ENCODE peak calls at places on chromosomes 13 and 19, in five cellular contexts. N, G, Q, S and I are unnamed samples.
A peak's percentile ranks its signal among the peaks of the same experiment; 100 is the strongest.

GRCh38 chr19:15449620-15450527 is at the start of gene WIZ:
- DNase-seq in S (peak; percentile 92), N (peak; percentile 90), Q (peak; percentile 63), G (peak; percentile 92), I (no peak)

GRCh38 chr19:54316746-54317107 is 3.8 kb upstream of the LILRA5 start:
- DNase-seq in S (peak; percentile 86), N (no peak), G (no peak), Q (no peak), I (no peak)

GRCh38 chr13:111659842-111660241 is 339.4 kb downstream of the TEX29 start:
- DNase-seq in Q (no peak), N (no peak), G (no peak), S (no peak), I (no peak)

GRCh38 chr13:113548778-113549621 is 35.6 kb upstream of the TFDP1 start:
- DNase-seq in N (no peak), Q (no peak), S (peak; percentile 30), G (peak; percentile 35), I (no peak)

GRCh38 chr19:290539-291521 is at the start of gene PLPP2:
- DNase-seq in Q (no peak), N (no peak), S (peak; percentile 80), G (peak; percentile 62), I (peak; percentile 80)

GRCh38 chr19:47422417-47423163 is 3.3 kb upstream of the MEIS3 start:
- DNase-seq in S (no peak), N (no peak), Q (no peak), G (no peak), I (no peak)

GRCh38 chr19:38376576-38376975 is 2.2 kb downstream of the PSMD8 start:
- DNase-seq in Q (no peak), G (no peak), S (no peak), N (no peak), I (no peak)

GRCh38 chr13:71417205-71417604 is 449.8 kb downstream of the DACH1 start:
- DNase-seq in G (no peak), S (no peak), N (no peak), Q (peak; percentile 11), I (no peak)

GRCh38 chr19:43814663-43815352 is 12.3 kb upstream of the ZNF283 start:
- DNase-seq in G (no peak), S (no peak), Q (no peak), N (no peak), I (no peak)

GRCh38 chr13:110652755-110653154 is 37.4 kb downstream of the NAXD start:
- DNase-seq in N (no peak), S (no peak), G (no peak), Q (no peak), I (no peak)

GRCh38 chr19:48445256-48445605 is 552 bp upstream of the GRWD1 start:
- DNase-seq in S (no peak), N (peak; percentile 71), Q (peak; percentile 91), G (no peak), I (no peak)

GRCh38 chr13:71169125-71169524 is 697.9 kb downstream of the DACH1 start:
- DNase-seq in N (no peak), S (no peak), G (no peak), Q (no peak), I (no peak)

GRCh38 chr13:31945202-31945978 is 86.2 kb upstream of the FRY start:
- DNase-seq in N (peak; percentile 81), Q (peak; percentile 45), S (peak; percentile 81), G (peak; percentile 73), I (no peak)

GRCh38 chr19:11096210-11096841 is 7.1 kb downstream of the LDLR start:
- DNase-seq in S (no peak), Q (no peak), N (no peak), G (no peak), I (no peak)

GRCh38 chr19:709965-710714 is 1.4 kb downstream of the PALM start:
- DNase-seq in N (peak; percentile 81), G (no peak), Q (no peak), S (no peak), I (no peak)

GRCh38 chr19:17489392-17490030 is 19.2 kb downstream of the SLC27A1 start:
- DNase-seq in Q (no peak), S (no peak), N (no peak), G (no peak), I (no peak)

GRCh38 chr19:49157445-49158224 is at the start of gene TRPM4:
- DNase-seq in S (peak; percentile 94), G (peak; percentile 93), Q (peak; percentile 83), N (peak; percentile 93), I (no peak)

GRCh38 chr19:33740811-33741396 is 55.8 kb upstream of the KCTD15 start:
- DNase-seq in G (no peak), Q (peak; percentile 0), N (no peak), S (no peak), I (peak; percentile 52)

GRCh38 chr13:64453831-64454230 is 2776.3 kb downstream of the PCDH9 start:
- DNase-seq in S (no peak), Q (no peak), G (no peak), N (no peak), I (no peak)

GRCh38 chr13:49791753-49792549 is 531 bp downstream of the KPNA3 start:
- DNase-seq in N (no peak), G (peak; percentile 67), S (peak; percentile 71), Q (peak; percentile 52), I (no peak)

GRCh38 chr13:52975969-52976368 is 52.6 kb upstream of the OLFM4 start:
- DNase-seq in G (no peak), N (no peak), Q (no peak), S (no peak), I (no peak)

GRCh38 chr13:50678464-50679162 is 164.9 kb downstream of the DLEU7 start:
- DNase-seq in N (no peak), Q (peak; percentile 60), S (no peak), G (no peak), I (no peak)

GRCh38 chr13:107976628-107977027 is 238.7 kb downstream of the LIG4 start:
- DNase-seq in N (no peak), Q (no peak), G (no peak), S (no peak), I (no peak)

GRCh38 chr13:62305758-62306157 is 890.1 kb upstream of the PCDH20 start:
- DNase-seq in Q (no peak), N (no peak), G (no peak), S (no peak), I (no peak)

GRCh38 chr19:45508681-45508930 is 1.3 kb downstream of the VASP start:
- DNase-seq in Q (peak; percentile 46), N (no peak), S (no peak), G (no peak), I (no peak)

GRCh38 chr19:32642771-32643170 is 32.2 kb downstream of the ANKRD27 start:
- DNase-seq in Q (no peak), S (no peak), N (no peak), G (peak; percentile 64), I (no peak)

GRCh38 chr13:37136187-37136586 is 30.7 kb upstream of the CSNK1A1L start:
- DNase-seq in Q (peak; percentile 20), G (no peak), S (no peak), N (no peak), I (no peak)

GRCh38 chr13:37131092-37131491 is 25.6 kb upstream of the CSNK1A1L start:
- DNase-seq in S (no peak), Q (no peak), G (no peak), N (no peak), I (no peak)

GRCh38 chr13:37132211-37132610 is 26.7 kb upstream of the CSNK1A1L start:
- DNase-seq in S (no peak), Q (no peak), N (no peak), G (no peak), I (no peak)

GRCh38 chr13:37136633-37137032 is 31.2 kb upstream of the CSNK1A1L start:
- DNase-seq in Q (no peak), N (no peak), G (no peak), S (no peak), I (no peak)

GRCh38 chr13:37134411-37135041 is 29.1 kb upstream of the CSNK1A1L start:
- DNase-seq in S (no peak), Q (peak; percentile 83), G (no peak), N (no peak), I (no peak)
- H3K27ac ChIP-seq in S (no peak overlapping the region), Q (no peak overlapping the region), G (no peak overlapping the region), N (no peak overlapping the region), I (no peak overlapping the region)

GRCh38 chr13:33879044-33879596 is 61.2 kb downstream of the RFC3 start:
- DNase-seq in S (no peak), Q (no peak), G (no peak), N (no peak), I (no peak)
- H3K27ac ChIP-seq in S (no peak overlapping the region), Q (no peak overlapping the region), G (no peak overlapping the region), N (no peak overlapping the region), I (no peak overlapping the region)

GRCh38 chr13:99796175-99796819 is 175.3 kb downstream of the ZIC5 start:
- DNase-seq in S (no peak), G (no peak), Q (peak; percentile 36), N (no peak), I (peak; percentile 66)
- H3K27ac ChIP-seq in S (no peak overlapping the region), G (no peak overlapping the region), Q (no peak overlapping the region), N (no peak overlapping the region), I (no peak overlapping the region)

GRCh38 chr19:7478173-7478842 is 10.5 kb downstream of the PEX11G start:
- DNase-seq in N (no peak), G (no peak), S (no peak), Q (no peak), I (no peak)
- H3K27ac ChIP-seq in N (no peak overlapping the region), G (no peak overlapping the region), S (no peak overlapping the region), Q (no peak overlapping the region), I (no peak overlapping the region)

GRCh38 chr13:28471408-28471807 is 23.5 kb downstream of the FLT1 start:
- DNase-seq in S (no peak), G (no peak), Q (no peak), N (no peak), I (no peak)
- H3K27ac ChIP-seq in S (no peak overlapping the region), G (no peak overlapping the region), Q (no peak overlapping the region), N (no peak overlapping the region), I (no peak overlapping the region)